ENCODE peak calls at places on chromosomes 12 and 14, in seven cellular contexts. P, I, F, Y, Z, H and L are unnamed samples.

GRCh38 chr12:132660047-132660446 is 27.1 kb downstream of the POLE start:
- DNase-seq in I (no peak), Y (no peak), F (no peak), P (no peak), Z (no peak), H (no peak), L (no peak)

GRCh38 chr12:52274521-52274920 is at the start of gene KRT86:
- DNase-seq in F (no peak), Y (no peak), H (no peak), P (peak; percentile 75), Z (no peak), I (peak; percentile 10), L (no peak)

GRCh38 chr14:92962031-92962830 is 39.3 kb downstream of the CHGA start:
- DNase-seq in P (no peak), F (no peak), I (no peak), H (no peak), Y (no peak), Z (no peak), L (no peak)

GRCh38 chr14:91249841-91250616 is 5.5 kb upstream of the GPR68 start:
- DNase-seq in P (no peak), F (no peak), Z (peak; percentile 71), Y (no peak), H (no peak), I (peak; percentile 87), L (no peak)

GRCh38 chr14:22159049-22159448 is 430.0 kb downstream of the DAD1 start:
- DNase-seq in F (no peak), I (no peak), Z (no peak), Y (no peak), P (no peak), H (no peak), L (no peak)

GRCh38 chr14:68512088-68512487 is 280.8 kb downstream of the ZFP36L1 start:
- DNase-seq in P (peak; percentile 87), Z (no peak), F (peak; percentile 72), I (no peak), Y (peak; percentile 85), H (no peak), L (no peak)

GRCh38 chr12:79988368-79988767 is 53.5 kb upstream of the PPP1R12A start:
- DNase-seq in F (peak; percentile 41), Z (no peak), H (no peak), I (no peak), Y (no peak), P (no peak), L (no peak)

GRCh38 chr14:88825078-88825458 is 617 bp downstream of the TTC8 start:
- DNase-seq in I (no peak), H (no peak), Y (no peak), F (peak; percentile 23), P (no peak), Z (no peak), L (peak; percentile 20)

GRCh38 chr12:66482880-66483279 is 180.6 kb downstream of the HELB start:
- DNase-seq in F (no peak), P (no peak), I (no peak), H (no peak), Y (no peak), Z (no peak), L (no peak)

GRCh38 chr12:132063491-132063890 is 80.6 kb downstream of the DDX51 start:
- DNase-seq in I (no peak), P (no peak), Z (no peak), H (no peak), F (no peak), Y (no peak), L (no peak)

GRCh38 chr12:27772328-27773049 is 7.5 kb upstream of the KLHL42 start:
- DNase-seq in H (no peak), Z (no peak), P (no peak), I (no peak), F (peak; percentile 35), Y (no peak), L (no peak)

GRCh38 chr12:71848212-71848611 is 8.7 kb downstream of the TBC1D15 start:
- DNase-seq in P (no peak), Y (no peak), F (no peak), Z (no peak), I (no peak), H (no peak), L (no peak)

GRCh38 chr12:127926004-127926403 is 341.0 kb upstream of the TMEM132C start:
- DNase-seq in F (no peak), I (no peak), P (no peak), Z (no peak), H (peak; percentile 64), Y (no peak), L (no peak)

GRCh38 chr12:107891967-107892366 is 117.5 kb downstream of the ASCL4 start:
- DNase-seq in F (peak; percentile 4), Z (peak; percentile 32), P (no peak), Y (no peak), I (no peak), H (no peak), L (peak; percentile 35)

GRCh38 chr12:13044859-13045384 is 741 bp downstream of the FAM234B start:
- DNase-seq in Z (no peak), P (no peak), Y (no peak), H (no peak), I (no peak), F (no peak), L (no peak)

GRCh38 chr12:15601210-15601800 is 187.9 kb downstream of the EPS8 start:
- DNase-seq in F (peak; percentile 92), Z (no peak), Y (no peak), P (no peak), I (no peak), H (no peak), L (no peak)

GRCh38 chr14:92651106-92651792 is 97.2 kb downstream of the LGMN start:
- DNase-seq in Y (no peak), P (peak; percentile 90), F (no peak), I (peak; percentile 83), Z (no peak), H (no peak), L (no peak)

GRCh38 chr12:4977104-4977503 is 66.6 kb upstream of the KCNA5 start:
- DNase-seq in F (no peak), I (no peak), Z (no peak), H (no peak), P (peak; percentile 28), Y (no peak), L (no peak)

GRCh38 chr14:99884834-99885648 is 91.8 kb downstream of the EML1 start:
- DNase-seq in P (no peak), Y (peak; percentile 40), H (no peak), Z (peak; percentile 46), I (no peak), F (peak; percentile 77), L (peak; percentile 67)

GRCh38 chr14:49687942-49688700 is at the start of gene POLE2:
- DNase-seq in P (peak; percentile 93), H (peak; percentile 61), I (peak; percentile 88), Y (peak; percentile 56), F (peak; percentile 47), Z (peak; percentile 73), L (peak; percentile 90)
- TF ChIP-seq POLR2A in P (no peak), H (no peak), I (no peak), Y (no peak), F (no peak), Z (peak; percentile 84), L (peak; percentile 82)

GRCh38 chr12:57126561-57126960 is 1.7 kb upstream of the LRP1 start:
- DNase-seq in H (no peak), I (no peak), P (no peak), Y (no peak), Z (peak; percentile 52), F (no peak), L (peak; percentile 14)

GRCh38 chr12:57127101-57127709 is 1.1 kb upstream of the LRP1 start:
- DNase-seq in Z (peak; percentile 69), I (peak; percentile 93), H (peak; percentile 90), Y (peak; percentile 72), P (peak; percentile 91), F (no peak), L (peak; percentile 58)

GRCh38 chr12:57129311-57130288 is 1.3 kb downstream of the LRP1 start:
- DNase-seq in Y (peak; percentile 79), F (no peak), H (no peak), I (no peak), P (no peak), Z (no peak), L (no peak)

GRCh38 chr12:57128519-57129247 is 400 bp downstream of the LRP1 start:
- DNase-seq in Z (no peak), F (no peak), H (no peak), Y (no peak), I (peak; percentile 49), P (no peak), L (no peak)

DNA sequence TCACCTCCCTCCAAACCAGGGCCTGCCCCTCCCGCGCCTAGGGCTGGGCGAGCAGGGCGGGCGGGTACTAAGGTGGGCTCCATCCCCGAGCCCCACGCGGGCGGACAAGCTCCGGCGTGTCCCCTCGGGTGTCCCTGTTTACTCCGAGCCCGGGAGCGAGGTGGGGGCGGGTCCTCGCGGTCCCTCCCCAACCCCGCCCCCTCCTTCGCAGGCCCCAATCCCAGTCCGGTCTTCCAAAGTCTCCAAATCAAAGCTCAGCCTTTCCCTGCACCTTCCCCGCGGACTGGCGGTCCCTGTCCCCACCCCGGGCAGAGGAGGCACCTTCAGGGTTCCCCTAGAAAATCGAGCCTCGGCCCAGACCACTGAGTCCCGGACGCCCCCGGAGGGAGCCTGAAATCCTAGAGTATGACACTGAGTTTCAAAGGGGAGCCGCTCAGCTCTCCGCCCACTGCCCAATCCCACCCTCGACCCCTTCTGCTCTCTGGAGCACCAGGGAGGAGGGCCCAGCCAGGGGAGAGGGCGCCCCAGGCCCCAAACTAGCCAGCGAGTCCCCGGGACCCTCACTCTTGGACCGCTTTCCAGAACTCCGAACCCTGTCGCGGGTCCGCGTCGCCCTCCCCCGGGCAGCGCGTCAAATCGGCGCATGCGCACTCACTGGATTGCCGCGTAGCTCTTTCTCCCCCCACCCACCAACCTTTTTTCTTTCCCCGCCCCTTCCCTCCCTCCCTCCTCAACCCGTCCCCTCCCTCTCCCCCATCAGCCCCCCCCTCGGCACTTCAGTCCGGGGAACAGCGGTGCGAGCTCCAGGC is at the start of gene LRP1:
- DNase-seq in Y (peak; percentile 90), I (peak; percentile 91), F (peak; percentile 82), H (peak; percentile 86), Z (peak; percentile 96), P (peak; percentile 96), L (peak; percentile 65)
- TF ChIP-seq POLR2A in Y (peak; percentile 90), I (peak; percentile 51), F (no peak), H (peak; percentile 31), Z (no peak), P (no peak), L (no peak)

GRCh38 chr14:34713681-34714319 is 593 bp downstream of the CFL2 start:
- DNase-seq in F (peak; percentile 84), P (no peak), Z (peak; percentile 7), I (peak; percentile 56), Y (peak; percentile 61), H (peak; percentile 59), L (peak; percentile 66)
- TF ChIP-seq POLR2A in F (peak; percentile 64), P (no peak), Z (no peak), I (no peak), Y (peak; percentile 39), H (no peak), L (no peak)

GRCh38 chr12:118102609-118103008 is 1.2 kb downstream of the VSIG10 start:
- DNase-seq in Y (no peak), F (no peak), P (no peak), Z (no peak), H (no peak), I (no peak), L (no peak)

GRCh38 chr12:118101051-118101450 is 2.8 kb downstream of the VSIG10 start:
- DNase-seq in I (no peak), Y (no peak), Z (peak; percentile 2), H (no peak), P (no peak), F (no peak), L (no peak)

GRCh38 chr12:118102070-118102469 is 1.7 kb downstream of the VSIG10 start:
- DNase-seq in I (peak; percentile 65), Y (no peak), F (peak; percentile 8), P (no peak), H (peak; percentile 11), Z (no peak), L (no peak)

GRCh38 chr12:118103231-118103600 is 595 bp downstream of the VSIG10 start:
- DNase-seq in H (no peak), I (no peak), Z (no peak), Y (peak; percentile 26), P (peak; percentile 88), F (peak; percentile 7), L (no peak)

GRCh38 chr12:118103601-118104382 is at the start of gene VSIG10:
- DNase-seq in Y (peak; percentile 72), P (peak; percentile 93), I (peak; percentile 86), F (peak; percentile 53), H (peak; percentile 88), Z (peak; percentile 78), L (peak; percentile 26)
- TF ChIP-seq POLR2A in Y (peak; percentile 71), P (no peak), I (peak; percentile 98), F (no peak), H (peak; percentile 67), Z (no peak), L (no peak)